ENCODE peak calls at places on chromosomes 13 and 19, in six cellular contexts. One of them, this sample, is unnamed.

GRCh38 chr13:74132152-74132767 is 1.9 kb downstream of the KLF12 start:
- DNase-seq in thoracic aorta: no peak
- DNase-seq in Calu3: no peak
- DNase-seq in epithelial cell of esophagus: peak
- DNase-seq in BJ: no peak
- DNase-seq in activated B cell treated with CpG ODN at 0.5 μM for 24 hours: no peak
- DNase-seq in this sample: no peak

GRCh38 chr19:46392252-46392801 is 21.0 kb downstream of the CCDC8 start:
- DNase-seq in thoracic aorta: no peak
- DNase-seq in Calu3: no peak
- DNase-seq in epithelial cell of esophagus: no peak
- DNase-seq in BJ: peak
- DNase-seq in activated B cell treated with CpG ODN at 0.5 μM for 24 hours: no peak
- DNase-seq in this sample: peak

GRCh38 chr13:38804536-38804935 is 117.7 kb downstream of the FREM2 start:
- DNase-seq in thoracic aorta: no peak
- DNase-seq in Calu3: peak
- DNase-seq in epithelial cell of esophagus: peak
- DNase-seq in BJ: no peak
- DNase-seq in activated B cell treated with CpG ODN at 0.5 μM for 24 hours: no peak
- DNase-seq in this sample: no peak

GRCh38 chr13:39129253-39129652 is 91.0 kb downstream of the NHLRC3 start:
- DNase-seq in thoracic aorta: no peak
- DNase-seq in Calu3: no peak
- DNase-seq in epithelial cell of esophagus: no peak
- DNase-seq in BJ: no peak
- DNase-seq in activated B cell treated with CpG ODN at 0.5 μM for 24 hours: no peak
- DNase-seq in this sample: no peak

GRCh38 chr19:8336072-8336569 is 6.9 kb downstream of the KANK3 start:
- DNase-seq in thoracic aorta: no peak
- DNase-seq in Calu3: no peak
- DNase-seq in epithelial cell of esophagus: no peak
- DNase-seq in BJ: no peak
- DNase-seq in activated B cell treated with CpG ODN at 0.5 μM for 24 hours: no peak
- DNase-seq in this sample: no peak

GRCh38 chr13:93847162-93847561 is 620.6 kb downstream of the GPC6 start:
- DNase-seq in thoracic aorta: no peak
- DNase-seq in Calu3: no peak
- DNase-seq in epithelial cell of esophagus: peak
- DNase-seq in BJ: peak
- DNase-seq in activated B cell treated with CpG ODN at 0.5 μM for 24 hours: no peak
- DNase-seq in this sample: no peak

GRCh38 chr13:103883698-103884097 is 817.5 kb upstream of the SLC10A2 start:
- DNase-seq in thoracic aorta: no peak
- DNase-seq in Calu3: no peak
- DNase-seq in epithelial cell of esophagus: peak
- DNase-seq in BJ: no peak
- DNase-seq in activated B cell treated with CpG ODN at 0.5 μM for 24 hours: no peak
- DNase-seq in this sample: no peak

GRCh38 chr13:64755961-64756360 is 2474.2 kb downstream of the PCDH9 start:
- DNase-seq in thoracic aorta: no peak
- DNase-seq in Calu3: no peak
- DNase-seq in epithelial cell of esophagus: peak
- DNase-seq in BJ: no peak
- DNase-seq in activated B cell treated with CpG ODN at 0.5 μM for 24 hours: no peak
- DNase-seq in this sample: no peak

GRCh38 chr13:101123028-101123427 is 293.3 kb downstream of the NALCN start:
- DNase-seq in thoracic aorta: no peak
- DNase-seq in Calu3: no peak
- DNase-seq in epithelial cell of esophagus: no peak
- DNase-seq in BJ: no peak
- DNase-seq in activated B cell treated with CpG ODN at 0.5 μM for 24 hours: no peak
- DNase-seq in this sample: no peak

GRCh38 chr19:42313096-42313839 is at the start of gene TMEM145:
- DNase-seq in thoracic aorta: no peak
- DNase-seq in Calu3: peak
- DNase-seq in epithelial cell of esophagus: peak
- DNase-seq in BJ: no peak
- DNase-seq in activated B cell treated with CpG ODN at 0.5 μM for 24 hours: no peak
- DNase-seq in this sample: peak

GRCh38 chr13:111462944-111463343 is 142.5 kb downstream of the TEX29 start:
- DNase-seq in thoracic aorta: no peak
- DNase-seq in Calu3: no peak
- DNase-seq in epithelial cell of esophagus: no peak
- DNase-seq in BJ: no peak
- DNase-seq in activated B cell treated with CpG ODN at 0.5 μM for 24 hours: no peak
- DNase-seq in this sample: no peak

GRCh38 chr19:13974073-13974472 is 21.8 kb downstream of the DCAF15 start:
- DNase-seq in thoracic aorta: no peak
- DNase-seq in Calu3: no peak
- DNase-seq in epithelial cell of esophagus: peak
- DNase-seq in BJ: no peak
- DNase-seq in activated B cell treated with CpG ODN at 0.5 μM for 24 hours: no peak
- DNase-seq in this sample: no peak

GRCh38 chr13:40271931-40272775 is 394.3 kb downstream of the FOXO1 start:
- DNase-seq in thoracic aorta: peak
- DNase-seq in Calu3: peak
- DNase-seq in epithelial cell of esophagus: peak
- DNase-seq in BJ: peak
- DNase-seq in activated B cell treated with CpG ODN at 0.5 μM for 24 hours: no peak
- DNase-seq in this sample: no peak

GRCh38 chr13:45833663-45834062 is 17.9 kb downstream of the SIAH3 start:
- DNase-seq in thoracic aorta: no peak
- DNase-seq in Calu3: peak
- DNase-seq in epithelial cell of esophagus: peak
- DNase-seq in BJ: no peak
- DNase-seq in activated B cell treated with CpG ODN at 0.5 μM for 24 hours: no peak
- DNase-seq in this sample: no peak

GRCh38 chr19:40303765-40304164 is 18.6 kb upstream of the AKT2 start:
- DNase-seq in thoracic aorta: no peak
- DNase-seq in Calu3: no peak
- DNase-seq in epithelial cell of esophagus: no peak
- DNase-seq in BJ: no peak
- DNase-seq in activated B cell treated with CpG ODN at 0.5 μM for 24 hours: no peak
- DNase-seq in this sample: no peak

GRCh38 chr13:114125589-114125988 is 6.8 kb downstream of the RASA3 start:
- DNase-seq in thoracic aorta: no peak
- DNase-seq in Calu3: no peak
- DNase-seq in epithelial cell of esophagus: no peak
- DNase-seq in BJ: no peak
- DNase-seq in activated B cell treated with CpG ODN at 0.5 μM for 24 hours: no peak
- DNase-seq in this sample: no peak

GRCh38 chr13:108679989-108680388 is 50.6 kb downstream of the MYO16 start:
- DNase-seq in thoracic aorta: no peak
- DNase-seq in Calu3: no peak
- DNase-seq in epithelial cell of esophagus: no peak
- DNase-seq in BJ: no peak
- DNase-seq in activated B cell treated with CpG ODN at 0.5 μM for 24 hours: no peak
- DNase-seq in this sample: no peak

GRCh38 chr19:46192990-46193650 is 36.4 kb upstream of the IGFL1 start:
- DNase-seq in thoracic aorta: no peak
- DNase-seq in Calu3: peak
- DNase-seq in epithelial cell of esophagus: peak
- DNase-seq in BJ: peak
- DNase-seq in activated B cell treated with CpG ODN at 0.5 μM for 24 hours: no peak
- DNase-seq in this sample: no peak

GRCh38 chr13:73602295-73602694 is 531.9 kb downstream of the KLF12 start:
- DNase-seq in thoracic aorta: no peak
- DNase-seq in Calu3: no peak
- DNase-seq in epithelial cell of esophagus: peak
- DNase-seq in BJ: no peak
- DNase-seq in activated B cell treated with CpG ODN at 0.5 μM for 24 hours: no peak
- DNase-seq in this sample: no peak

GRCh38 chr13:43122706-43123268 is 99.4 kb downstream of the DNAJC15 start:
- DNase-seq in thoracic aorta: no peak
- DNase-seq in Calu3: no peak
- DNase-seq in epithelial cell of esophagus: no peak
- DNase-seq in BJ: no peak
- DNase-seq in activated B cell treated with CpG ODN at 0.5 μM for 24 hours: no peak
- DNase-seq in this sample: no peak

GRCh38 chr13:112968910-112969691 is at the start of gene MCF2L:
- DNase-seq in thoracic aorta: no peak
- DNase-seq in Calu3: peak
- DNase-seq in epithelial cell of esophagus: peak
- DNase-seq in BJ: no peak
- DNase-seq in activated B cell treated with CpG ODN at 0.5 μM for 24 hours: peak
- DNase-seq in this sample: no peak

GRCh38 chr13:112967666-112968379 is 1.2 kb upstream of the MCF2L start:
- DNase-seq in thoracic aorta: no peak
- DNase-seq in Calu3: no peak
- DNase-seq in epithelial cell of esophagus: no peak
- DNase-seq in BJ: no peak
- DNase-seq in activated B cell treated with CpG ODN at 0.5 μM for 24 hours: no peak
- DNase-seq in this sample: no peak

GRCh38 chr13:112966776-112967175 is 2.2 kb upstream of the MCF2L start:
- DNase-seq in thoracic aorta: no peak
- DNase-seq in Calu3: no peak
- DNase-seq in epithelial cell of esophagus: no peak
- DNase-seq in BJ: no peak
- DNase-seq in activated B cell treated with CpG ODN at 0.5 μM for 24 hours: no peak
- DNase-seq in this sample: no peak

GRCh38 chr13:112969692-112970338 is 801 bp downstream of the MCF2L start:
- DNase-seq in thoracic aorta: no peak
- DNase-seq in Calu3: no peak
- DNase-seq in epithelial cell of esophagus: no peak
- DNase-seq in BJ: no peak
- DNase-seq in activated B cell treated with CpG ODN at 0.5 μM for 24 hours: no peak
- DNase-seq in this sample: no peak

GRCh38 chr13:112968380-112968909 is 569 bp upstream of the MCF2L start:
- DNase-seq in thoracic aorta: no peak
- DNase-seq in Calu3: peak
- DNase-seq in epithelial cell of esophagus: no peak
- DNase-seq in BJ: no peak
- DNase-seq in activated B cell treated with CpG ODN at 0.5 μM for 24 hours: no peak
- DNase-seq in this sample: no peak
- TF ChIP-seq CTCF in thoracic aorta: no peak
- TF ChIP-seq CTCF in Calu3: no peak
- TF ChIP-seq CTCF in epithelial cell of esophagus: no peak
- TF ChIP-seq CTCF in BJ: no peak
- TF ChIP-seq CTCF in activated B cell treated with CpG ODN at 0.5 μM for 24 hours: no peak
- TF ChIP-seq CTCF in this sample: no peak

GRCh38 chr19:49687566-49688316 is 1.7 kb upstream of the ADM5 start:
- DNase-seq in thoracic aorta: no peak
- DNase-seq in Calu3: no peak
- DNase-seq in epithelial cell of esophagus: no peak
- DNase-seq in BJ: no peak
- DNase-seq in activated B cell treated with CpG ODN at 0.5 μM for 24 hours: no peak
- DNase-seq in this sample: no peak
- TF ChIP-seq CTCF in thoracic aorta: no peak
- TF ChIP-seq CTCF in Calu3: no peak
- TF ChIP-seq CTCF in epithelial cell of esophagus: no peak
- TF ChIP-seq CTCF in BJ: no peak
- TF ChIP-seq CTCF in activated B cell treated with CpG ODN at 0.5 μM for 24 hours: no peak
- TF ChIP-seq CTCF in this sample: no peak

DNA sequence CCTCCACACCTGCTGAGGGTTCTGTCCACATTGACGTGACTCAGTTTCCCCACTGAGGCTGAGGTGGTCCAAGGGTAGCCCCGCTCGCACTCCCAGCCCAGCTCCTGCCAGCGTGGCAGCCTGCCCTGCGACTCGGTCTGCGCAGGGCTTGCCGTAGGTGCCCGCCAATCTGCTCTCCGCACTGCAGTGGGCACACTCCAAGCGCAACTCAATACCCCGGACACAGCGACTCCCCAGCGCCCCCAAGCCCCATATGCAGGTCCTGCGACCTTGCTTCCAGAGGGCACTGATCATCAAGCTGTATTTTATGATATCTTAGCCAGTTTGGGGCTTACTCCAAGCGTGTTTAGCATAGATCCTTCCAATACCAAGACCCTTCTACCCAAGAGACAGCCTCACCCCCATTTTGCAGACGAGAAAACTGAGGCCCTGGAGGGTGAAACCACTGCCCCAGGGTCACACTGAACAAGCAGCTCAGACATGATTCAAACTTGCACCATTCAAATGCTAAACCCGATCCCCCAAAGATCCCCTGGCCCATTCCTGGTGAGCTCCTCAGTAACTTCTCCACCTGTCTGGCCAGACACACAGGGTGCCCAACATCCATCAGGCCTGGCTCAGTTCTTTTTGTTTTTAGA is 13.5 kb downstream of the PTPRS start:
- DNase-seq in thoracic aorta: no peak
- DNase-seq in Calu3: no peak
- DNase-seq in epithelial cell of esophagus: no peak
- DNase-seq in BJ: no peak
- DNase-seq in activated B cell treated with CpG ODN at 0.5 μM for 24 hours: no peak
- DNase-seq in this sample: peak
- TF ChIP-seq CTCF in thoracic aorta: no peak
- TF ChIP-seq CTCF in Calu3: no peak
- TF ChIP-seq CTCF in epithelial cell of esophagus: no peak
- TF ChIP-seq CTCF in BJ: no peak
- TF ChIP-seq CTCF in activated B cell treated with CpG ODN at 0.5 μM for 24 hours: no peak
- TF ChIP-seq CTCF in this sample: no peak

GRCh38 chr19:17081672-17082630 is 6.4 kb downstream of the MYO9B start:
- DNase-seq in thoracic aorta: no peak
- DNase-seq in Calu3: no peak
- DNase-seq in epithelial cell of esophagus: no peak
- DNase-seq in BJ: no peak
- DNase-seq in activated B cell treated with CpG ODN at 0.5 μM for 24 hours: no peak
- DNase-seq in this sample: no peak

GRCh38 chr19:17080441-17080803 is 4.8 kb downstream of the MYO9B start:
- DNase-seq in thoracic aorta: no peak
- DNase-seq in Calu3: no peak
- DNase-seq in epithelial cell of esophagus: no peak
- DNase-seq in BJ: no peak
- DNase-seq in activated B cell treated with CpG ODN at 0.5 μM for 24 hours: no peak
- DNase-seq in this sample: no peak

GRCh38 chr19:17078920-17079709 is 3.5 kb downstream of the MYO9B start:
- DNase-seq in thoracic aorta: no peak
- DNase-seq in Calu3: no peak
- DNase-seq in epithelial cell of esophagus: no peak
- DNase-seq in BJ: no peak
- DNase-seq in activated B cell treated with CpG ODN at 0.5 μM for 24 hours: no peak
- DNase-seq in this sample: no peak

GRCh38 chr19:17078038-17078919 is 2.7 kb downstream of the MYO9B start:
- DNase-seq in thoracic aorta: no peak
- DNase-seq in Calu3: no peak
- DNase-seq in epithelial cell of esophagus: peak
- DNase-seq in BJ: no peak
- DNase-seq in activated B cell treated with CpG ODN at 0.5 μM for 24 hours: no peak
- DNase-seq in this sample: no peak

DNA sequence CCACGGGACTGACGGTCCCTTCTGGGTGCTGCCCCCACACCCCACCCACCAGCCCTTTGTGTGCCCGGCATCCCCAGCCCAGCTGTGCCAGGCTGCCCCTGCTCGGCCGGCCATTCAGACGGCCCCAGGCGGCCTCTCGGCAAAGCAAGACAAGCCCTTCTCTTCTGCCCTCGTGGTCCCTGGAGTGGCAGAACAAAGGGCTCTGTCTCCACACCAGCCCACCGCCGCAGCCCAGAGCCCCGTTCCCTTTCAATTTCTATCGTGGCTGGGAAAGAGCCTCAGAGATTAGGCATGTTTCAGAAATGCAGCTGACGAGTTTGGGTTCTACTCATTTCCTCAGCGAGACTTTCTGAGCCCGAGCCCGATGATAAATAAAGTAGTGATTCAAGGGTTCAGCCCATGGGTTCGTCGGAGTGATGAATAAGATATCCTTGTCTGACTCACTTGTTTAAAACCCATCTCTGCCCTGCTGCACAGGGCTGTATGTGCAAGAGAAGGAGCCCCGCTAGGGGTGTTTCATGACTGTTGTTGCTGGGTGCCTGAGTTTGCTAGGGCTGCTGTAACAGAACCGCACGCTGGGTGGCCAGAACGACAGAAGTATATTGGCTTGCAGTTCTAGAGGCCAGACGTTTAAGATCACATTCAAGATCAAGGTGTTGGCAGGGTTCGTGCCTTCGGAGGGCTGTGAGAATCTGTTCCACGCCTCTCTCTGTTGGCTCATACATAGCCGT is 4.3 kb downstream of the MYO9B start:
- DNase-seq in thoracic aorta: peak
- DNase-seq in Calu3: peak
- DNase-seq in epithelial cell of esophagus: peak
- DNase-seq in BJ: peak
- DNase-seq in activated B cell treated with CpG ODN at 0.5 μM for 24 hours: peak
- DNase-seq in this sample: no peak
- TF ChIP-seq CTCF in thoracic aorta: peak
- TF ChIP-seq CTCF in Calu3: no peak
- TF ChIP-seq CTCF in epithelial cell of esophagus: peak
- TF ChIP-seq CTCF in BJ: peak
- TF ChIP-seq CTCF in activated B cell treated with CpG ODN at 0.5 μM for 24 hours: no peak
- TF ChIP-seq CTCF in this sample: no peak